ENCODE peak calls at places on chromosome 3, in ten cellular contexts. One of them, this sample, is unnamed.
A peak's percentile ranks its signal among the peaks of the same experiment; 100 is the strongest.

GRCh38 chr3:51682079-51682478 is 11.0 kb downstream of the TEX264 start:
- DNase-seq in H1: peak; percentile 65
- DNase-seq in Panc1: peak; percentile 76
- DNase-seq in HCT116: peak; percentile 72
- DNase-seq in breast epithelium: peak; percentile 73
- DNase-seq in SK-N-SH: peak; percentile 92
- DNase-seq in transverse colon: peak; percentile 74
- DNase-seq in spleen: peak; percentile 85
- DNase-seq in esophagus muscularis mucosa: peak; percentile 93
- DNase-seq in stomach: peak; percentile 56
- DNase-seq in this sample: no peak

GRCh38 chr3:55484191-55484644 is 2.9 kb downstream of the WNT5A start:
- DNase-seq in Panc1: no peak
- DNase-seq in esophagus muscularis mucosa: no peak
- DNase-seq in HCT116: no peak
- DNase-seq in transverse colon: no peak
- DNase-seq in H1: peak; percentile 70
- DNase-seq in spleen: no peak
- DNase-seq in SK-N-SH: no peak
- DNase-seq in stomach: no peak
- DNase-seq in breast epithelium: no peak
- DNase-seq in this sample: no peak

GRCh38 chr3:158768881-158769518 is 32.9 kb upstream of the MFSD1 start:
- DNase-seq in transverse colon: peak; percentile 11
- DNase-seq in stomach: no peak
- DNase-seq in H1: no peak
- DNase-seq in spleen: no peak
- DNase-seq in Panc1: no peak
- DNase-seq in breast epithelium: peak; percentile 63
- DNase-seq in esophagus muscularis mucosa: peak; percentile 84
- DNase-seq in SK-N-SH: no peak
- DNase-seq in HCT116: no peak
- DNase-seq in this sample: no peak

GRCh38 chr3:113659121-113659531 is 37.3 kb downstream of the USF3 start:
- DNase-seq in SK-N-SH: no peak
- DNase-seq in spleen: no peak
- DNase-seq in transverse colon: no peak
- DNase-seq in H1: no peak
- DNase-seq in HCT116: no peak
- DNase-seq in stomach: no peak
- DNase-seq in esophagus muscularis mucosa: no peak
- DNase-seq in Panc1: no peak
- DNase-seq in breast epithelium: no peak
- DNase-seq in this sample: no peak

GRCh38 chr3:59368887-59369286 is 319.1 kb upstream of the CFAP20DC start:
- DNase-seq in spleen: no peak
- DNase-seq in esophagus muscularis mucosa: no peak
- DNase-seq in Panc1: no peak
- DNase-seq in breast epithelium: no peak
- DNase-seq in H1: no peak
- DNase-seq in SK-N-SH: no peak
- DNase-seq in HCT116: no peak
- DNase-seq in stomach: no peak
- DNase-seq in transverse colon: no peak
- DNase-seq in this sample: no peak

GRCh38 chr3:59247402-59247841 is 197.6 kb upstream of the CFAP20DC start:
- DNase-seq in transverse colon: no peak
- DNase-seq in spleen: no peak
- DNase-seq in HCT116: no peak
- DNase-seq in breast epithelium: peak; percentile 49
- DNase-seq in esophagus muscularis mucosa: no peak
- DNase-seq in Panc1: no peak
- DNase-seq in SK-N-SH: no peak
- DNase-seq in stomach: peak; percentile 36
- DNase-seq in H1: no peak
- DNase-seq in this sample: no peak

GRCh38 chr3:170751083-170751893 is 118.7 kb downstream of the RPL22L1 start:
- DNase-seq in spleen: no peak
- DNase-seq in H1: no peak
- DNase-seq in SK-N-SH: no peak
- DNase-seq in stomach: peak; percentile 60
- DNase-seq in transverse colon: peak; percentile 11
- DNase-seq in breast epithelium: peak; percentile 41
- DNase-seq in Panc1: peak; percentile 83
- DNase-seq in HCT116: peak; percentile 44
- DNase-seq in esophagus muscularis mucosa: no peak
- DNase-seq in this sample: no peak

GRCh38 chr3:120566243-120566980 is 29.7 kb upstream of the NDUFB4 start:
- DNase-seq in stomach: no peak
- DNase-seq in Panc1: no peak
- DNase-seq in transverse colon: no peak
- DNase-seq in H1: no peak
- DNase-seq in spleen: no peak
- DNase-seq in breast epithelium: no peak
- DNase-seq in SK-N-SH: no peak
- DNase-seq in HCT116: no peak
- DNase-seq in esophagus muscularis mucosa: peak; percentile 17
- DNase-seq in this sample: no peak

GRCh38 chr3:145024700-145025099 is 1053.1 kb downstream of the DIPK2A start:
- DNase-seq in HCT116: no peak
- DNase-seq in stomach: no peak
- DNase-seq in esophagus muscularis mucosa: no peak
- DNase-seq in spleen: no peak
- DNase-seq in Panc1: no peak
- DNase-seq in transverse colon: no peak
- DNase-seq in breast epithelium: no peak
- DNase-seq in SK-N-SH: no peak
- DNase-seq in H1: no peak
- DNase-seq in this sample: no peak

GRCh38 chr3:197392961-197393360 is 94.5 kb upstream of the DLG1 start:
- DNase-seq in breast epithelium: no peak
- DNase-seq in spleen: no peak
- DNase-seq in esophagus muscularis mucosa: no peak
- DNase-seq in H1: no peak
- DNase-seq in transverse colon: no peak
- DNase-seq in HCT116: no peak
- DNase-seq in Panc1: no peak
- DNase-seq in stomach: no peak
- DNase-seq in SK-N-SH: peak; percentile 4
- DNase-seq in this sample: no peak

GRCh38 chr3:179068779-179069530 is 2.7 kb downstream of the ZMAT3 start:
- DNase-seq in stomach: no peak
- DNase-seq in transverse colon: peak; percentile 19
- DNase-seq in SK-N-SH: peak; percentile 35
- DNase-seq in HCT116: no peak
- DNase-seq in H1: no peak
- DNase-seq in spleen: no peak
- DNase-seq in Panc1: no peak
- DNase-seq in esophagus muscularis mucosa: no peak
- DNase-seq in breast epithelium: no peak
- DNase-seq in this sample: no peak

GRCh38 chr3:89165636-89166312 is 58.4 kb downstream of the EPHA3 start:
- DNase-seq in Panc1: no peak
- DNase-seq in H1: no peak
- DNase-seq in breast epithelium: no peak
- DNase-seq in esophagus muscularis mucosa: no peak
- DNase-seq in SK-N-SH: no peak
- DNase-seq in spleen: no peak
- DNase-seq in stomach: no peak
- DNase-seq in HCT116: no peak
- DNase-seq in transverse colon: no peak
- DNase-seq in this sample: no peak

GRCh38 chr3:191385101-191385500 is 54.8 kb upstream of the UTS2B start:
- DNase-seq in H1: no peak
- DNase-seq in Panc1: no peak
- DNase-seq in esophagus muscularis mucosa: no peak
- DNase-seq in SK-N-SH: no peak
- DNase-seq in stomach: no peak
- DNase-seq in HCT116: no peak
- DNase-seq in spleen: no peak
- DNase-seq in transverse colon: no peak
- DNase-seq in breast epithelium: no peak
- DNase-seq in this sample: no peak

GRCh38 chr3:13574083-13574797 is 25.3 kb downstream of the FBLN2 start:
- DNase-seq in spleen: no peak
- DNase-seq in esophagus muscularis mucosa: no peak
- DNase-seq in Panc1: no peak
- DNase-seq in stomach: no peak
- DNase-seq in HCT116: no peak
- DNase-seq in breast epithelium: no peak
- DNase-seq in transverse colon: no peak
- DNase-seq in H1: no peak
- DNase-seq in SK-N-SH: peak; percentile 95
- DNase-seq in this sample: no peak
- TF ChIP-seq POLR2AphosphoS5 in spleen: no peak
- TF ChIP-seq POLR2AphosphoS5 in esophagus muscularis mucosa: no peak
- TF ChIP-seq POLR2AphosphoS5 in Panc1: no peak
- TF ChIP-seq POLR2AphosphoS5 in stomach: no peak
- TF ChIP-seq POLR2AphosphoS5 in HCT116: no peak
- TF ChIP-seq POLR2AphosphoS5 in breast epithelium: no peak
- TF ChIP-seq POLR2AphosphoS5 in transverse colon: no peak
- TF ChIP-seq POLR2AphosphoS5 in H1: no peak
- TF ChIP-seq POLR2AphosphoS5 in SK-N-SH: peak; percentile 55
- TF ChIP-seq POLR2AphosphoS5 in this sample: no peak

DNA sequence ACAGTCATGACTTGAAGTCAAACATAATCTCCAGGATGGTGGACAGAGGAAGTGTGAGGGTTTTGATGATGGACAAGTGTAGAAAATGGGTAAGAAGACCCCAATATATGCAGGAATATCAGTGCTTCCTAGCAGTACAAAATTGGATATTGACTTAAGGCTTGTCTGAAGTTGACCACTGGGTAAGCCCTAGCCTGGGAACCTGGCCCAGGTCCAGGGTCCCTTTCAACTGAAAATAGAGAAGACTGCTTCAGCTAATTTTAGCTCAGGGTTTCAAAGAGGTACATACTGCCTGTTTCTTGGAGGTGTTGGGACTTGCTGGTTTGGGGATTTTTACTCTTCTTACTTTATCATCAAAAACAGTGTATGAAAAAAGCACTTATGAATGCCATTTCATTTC is 4.7 kb downstream of the NR1D2 start:
- DNase-seq in H1: no peak
- DNase-seq in transverse colon: peak; percentile 56
- DNase-seq in SK-N-SH: no peak
- DNase-seq in esophagus muscularis mucosa: no peak
- DNase-seq in stomach: peak; percentile 62
- DNase-seq in spleen: no peak
- DNase-seq in Panc1: no peak
- DNase-seq in breast epithelium: no peak
- DNase-seq in HCT116: no peak
- DNase-seq in this sample: no peak
- H3K4me3 ChIP-seq in H1: no peak overlapping the region
- H3K4me3 ChIP-seq in transverse colon: no peak overlapping the region
- H3K4me3 ChIP-seq in SK-N-SH: no peak overlapping the region
- H3K4me3 ChIP-seq in esophagus muscularis mucosa: no peak overlapping the region
- H3K4me3 ChIP-seq in stomach: no peak overlapping the region
- H3K4me3 ChIP-seq in spleen: no peak overlapping the region
- H3K4me3 ChIP-seq in Panc1: no peak overlapping the region
- H3K4me3 ChIP-seq in breast epithelium: no peak overlapping the region
- H3K4me3 ChIP-seq in HCT116: no peak overlapping the region
- H3K4me3 ChIP-seq in this sample: peak overlapping the region; percentile 2

DNA sequence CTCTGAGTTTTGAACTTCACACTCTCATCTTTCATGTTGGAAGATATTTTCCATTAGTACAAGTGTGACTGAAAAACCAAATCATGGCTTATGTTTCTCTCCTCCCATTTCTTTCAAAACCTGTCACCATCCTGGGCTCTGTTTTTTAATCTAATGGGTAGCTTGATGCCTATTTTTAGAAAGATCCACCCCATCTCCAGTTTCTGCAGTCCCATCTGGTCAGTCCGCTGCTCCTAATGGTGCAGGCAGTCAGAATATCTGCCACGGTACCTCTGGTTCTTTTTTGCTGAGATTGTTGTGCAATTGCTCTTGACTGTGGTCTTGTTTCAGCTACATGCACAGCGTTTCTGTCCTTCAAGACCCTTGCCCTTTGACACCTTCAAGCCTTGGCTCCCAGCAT is 240.9 kb upstream of the CADM2 start:
- DNase-seq in HCT116: no peak
- DNase-seq in esophagus muscularis mucosa: no peak
- DNase-seq in breast epithelium: no peak
- DNase-seq in stomach: no peak
- DNase-seq in spleen: no peak
- DNase-seq in H1: no peak
- DNase-seq in transverse colon: no peak
- DNase-seq in Panc1: no peak
- DNase-seq in SK-N-SH: no peak
- DNase-seq in this sample: no peak
- H3K9me3 ChIP-seq in HCT116: peaks cover 7% of the 10 kb centered on the region
- H3K9me3 ChIP-seq in esophagus muscularis mucosa: no peaks in the 10 kb centered on the region
- H3K9me3 ChIP-seq in breast epithelium: no peaks in the 10 kb centered on the region
- H3K9me3 ChIP-seq in stomach: no peaks in the 10 kb centered on the region
- H3K9me3 ChIP-seq in spleen: no peaks in the 10 kb centered on the region
- H3K9me3 ChIP-seq in H1: no peaks in the 10 kb centered on the region
- H3K9me3 ChIP-seq in transverse colon: no peaks in the 10 kb centered on the region
- H3K9me3 ChIP-seq in Panc1: no peaks in the 10 kb centered on the region
- H3K9me3 ChIP-seq in SK-N-SH: no peaks in the 10 kb centered on the region
- H3K9me3 ChIP-seq in this sample: no peaks in the 10 kb centered on the region

DNA sequence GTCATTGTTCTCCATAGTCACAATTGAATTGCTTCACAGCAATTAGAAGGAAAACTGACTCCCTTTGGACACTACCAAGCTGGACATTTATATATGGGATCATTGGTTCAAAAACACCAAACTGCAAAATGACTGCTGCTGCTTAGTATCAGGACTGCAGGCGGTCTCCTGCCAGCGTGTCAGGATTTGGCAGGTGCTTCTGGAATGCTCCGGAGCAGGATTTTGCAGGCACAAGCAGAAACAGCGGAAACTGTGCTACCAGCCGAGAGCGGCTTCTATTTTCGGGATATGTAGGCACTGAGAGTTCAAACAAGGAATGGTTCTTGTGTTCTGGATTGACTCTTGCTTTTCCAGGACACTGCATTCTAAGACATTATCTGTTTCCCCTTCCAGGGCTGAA is 95.5 kb downstream of the SSR3 start:
- DNase-seq in spleen: no peak
- DNase-seq in esophagus muscularis mucosa: no peak
- DNase-seq in SK-N-SH: no peak
- DNase-seq in stomach: no peak
- DNase-seq in Panc1: no peak
- DNase-seq in H1: no peak
- DNase-seq in HCT116: no peak
- DNase-seq in transverse colon: no peak
- DNase-seq in breast epithelium: peak; percentile 73
- DNase-seq in this sample: no peak
- TF ChIP-seq POLR2AphosphoS5 in spleen: no peak
- TF ChIP-seq POLR2AphosphoS5 in esophagus muscularis mucosa: peak; percentile 68
- TF ChIP-seq POLR2AphosphoS5 in SK-N-SH: no peak
- TF ChIP-seq POLR2AphosphoS5 in stomach: no peak
- TF ChIP-seq POLR2AphosphoS5 in Panc1: no peak
- TF ChIP-seq POLR2AphosphoS5 in H1: no peak
- TF ChIP-seq POLR2AphosphoS5 in HCT116: no peak
- TF ChIP-seq POLR2AphosphoS5 in transverse colon: peak; percentile 30
- TF ChIP-seq POLR2AphosphoS5 in breast epithelium: no peak
- TF ChIP-seq POLR2AphosphoS5 in this sample: no peak